ENCODE peak calls at places on chromosome 10, in ten cellular contexts. K, M, E, X, G, U, V, H, B and R are unnamed samples.

GRCh38 chr10:96747734-96748550 is 27.6 kb upstream of the PIK3AP1 start:
- DNase-seq in K (no peak), M (no peak), E (no peak), X (no peak), G (no peak), U (no peak), V (no peak), H (no peak), B (no peak), R (no peak)

GRCh38 chr10:69101451-69102095 is 13.7 kb downstream of the SRGN start:
- DNase-seq in K (no peak), M (no peak), E (no peak), X (no peak), G (no peak), U (peak; percentile 38), V (no peak), H (no peak), B (no peak), R (no peak)

GRCh38 chr10:24465899-24466615 is 257.1 kb downstream of the KIAA1217 start:
- DNase-seq in K (peak; percentile 70), M (no peak), E (peak; percentile 59), X (peak; percentile 79), G (peak; percentile 80), U (peak; percentile 96), V (no peak), H (no peak), B (no peak), R (peak; percentile 34)

GRCh38 chr10:111004016-111004415 is 72.8 kb upstream of the ADRA2A start:
- DNase-seq in K (no peak), M (no peak), E (no peak), X (no peak), G (no peak), U (no peak), V (no peak), H (no peak), B (no peak), R (no peak)

GRCh38 chr10:119344381-119344780 is 137.0 kb downstream of the GRK5 start:
- DNase-seq in K (no peak), M (no peak), E (no peak), X (no peak), G (no peak), U (no peak), V (no peak), H (no peak), B (no peak), R (no peak)

GRCh38 chr10:111148025-111148424 is 71.2 kb downstream of the ADRA2A start:
- DNase-seq in K (no peak), M (no peak), E (no peak), X (no peak), G (no peak), U (no peak), V (no peak), H (no peak), B (no peak), R (no peak)

GRCh38 chr10:11919271-11919670 is 96.1 kb downstream of the PROSER2 start:
- DNase-seq in K (no peak), M (no peak), E (no peak), X (no peak), G (no peak), U (no peak), V (no peak), H (no peak), B (no peak), R (no peak)

GRCh38 chr10:45386657-45387056 is 12.6 kb downstream of the ALOX5 start:
- DNase-seq in K (no peak), M (no peak), E (no peak), X (no peak), G (no peak), U (no peak), V (no peak), H (no peak), B (no peak), R (no peak)

GRCh38 chr10:112519129-112519761 is 72.2 kb downstream of the VTI1A start:
- DNase-seq in K (no peak), M (no peak), E (peak; percentile 36), X (no peak), G (no peak), U (no peak), V (no peak), H (no peak), B (no peak), R (no peak)

GRCh38 chr10:34994565-34995142 is 95.5 kb downstream of the CUL2 start:
- DNase-seq in K (peak; percentile 55), M (no peak), E (peak; percentile 40), X (peak; percentile 37), G (no peak), U (peak; percentile 76), V (peak; percentile 48), H (no peak), B (peak; percentile 17), R (peak; percentile 63)

GRCh38 chr10:21402606-21403083 is 122.8 kb downstream of the SKIDA1 start:
- DNase-seq in K (no peak), M (no peak), E (no peak), X (no peak), G (no peak), U (peak; percentile 49), V (no peak), H (no peak), B (peak; percentile 28), R (no peak)

GRCh38 chr10:11896549-11897200 is 73.5 kb downstream of the PROSER2 start:
- DNase-seq in K (no peak), M (no peak), E (no peak), X (no peak), G (no peak), U (no peak), V (no peak), H (no peak), B (no peak), R (no peak)

GRCh38 chr10:60230892-60231291 is 158.8 kb downstream of the ANK3 start:
- DNase-seq in K (no peak), M (no peak), E (no peak), X (no peak), G (no peak), U (peak; percentile 43), V (no peak), H (no peak), B (no peak), R (no peak)

GRCh38 chr10:35470535-35470934 is 134.2 kb downstream of the CCNY start:
- DNase-seq in K (no peak), M (peak; percentile 41), E (no peak), X (no peak), G (no peak), U (no peak), V (no peak), H (no peak), B (no peak), R (no peak)

GRCh38 chr10:5493698-5494097 is 5.7 kb downstream of the CALML5 start:
- DNase-seq in K (no peak), M (no peak), E (no peak), X (no peak), G (no peak), U (no peak), V (no peak), H (no peak), B (no peak), R (no peak)

GRCh38 chr10:17456032-17456548 is 1.7 kb upstream of the ST8SIA6 start:
- DNase-seq in K (no peak), M (no peak), E (no peak), X (no peak), G (no peak), U (no peak), V (no peak), H (no peak), B (no peak), R (no peak)

GRCh38 chr10:17464545-17464944 is 10.2 kb upstream of the ST8SIA6 start:
- DNase-seq in K (no peak), M (no peak), E (no peak), X (no peak), G (no peak), U (no peak), V (no peak), H (no peak), B (no peak), R (no peak)

GRCh38 chr10:17465328-17466125 is 11.1 kb upstream of the ST8SIA6 start:
- DNase-seq in K (no peak), M (no peak), E (no peak), X (no peak), G (no peak), U (no peak), V (no peak), H (no peak), B (no peak), R (no peak)

GRCh38 chr10:17457083-17457482 is 2.7 kb upstream of the ST8SIA6 start:
- DNase-seq in K (no peak), M (no peak), E (no peak), X (no peak), G (no peak), U (no peak), V (no peak), H (no peak), B (no peak), R (no peak)

GRCh38 chr10:17460732-17461131 is 6.3 kb upstream of the ST8SIA6 start:
- DNase-seq in K (no peak), M (no peak), E (no peak), X (no peak), G (no peak), U (no peak), V (no peak), H (no peak), B (no peak), R (no peak)
- H3K27ac ChIP-seq in K (no peak overlapping the region), M (no peak overlapping the region), E (no peak overlapping the region), X (no peak overlapping the region), G (no peak overlapping the region), U (no peak overlapping the region), V (no peak overlapping the region), H (no peak overlapping the region), B (no peak overlapping the region), R (no peak overlapping the region)

GRCh38 chr10:33947563-33947962 is 613.1 kb upstream of the NRP1 start:
- DNase-seq in K (no peak), M (no peak), E (no peak), X (no peak), G (no peak), U (no peak), V (no peak), H (no peak), B (no peak), R (no peak)
- TF ChIP-seq CTCF in K (no peak), M (no peak), E (no peak), X (no peak), G (no peak), U (no peak), V (no peak), H (no peak), B (no peak), R (no peak)

GRCh38 chr10:126663328-126663727 is 7.2 kb downstream of the C10orf90 start:
- DNase-seq in K (no peak), M (peak; percentile 59), E (no peak), X (no peak), G (no peak), U (no peak), V (no peak), H (peak; percentile 54), B (peak; percentile 43), R (peak; percentile 23)
- H3K27ac ChIP-seq in K (no peak overlapping the region), M (peak overlapping the region; percentile 44), E (peak overlapping the region; percentile 40), X (no peak overlapping the region), G (no peak overlapping the region), U (no peak overlapping the region), V (no peak overlapping the region), H (peak overlapping the region; percentile 73), B (peak overlapping the region; percentile 26), R (no peak overlapping the region)

DNA sequence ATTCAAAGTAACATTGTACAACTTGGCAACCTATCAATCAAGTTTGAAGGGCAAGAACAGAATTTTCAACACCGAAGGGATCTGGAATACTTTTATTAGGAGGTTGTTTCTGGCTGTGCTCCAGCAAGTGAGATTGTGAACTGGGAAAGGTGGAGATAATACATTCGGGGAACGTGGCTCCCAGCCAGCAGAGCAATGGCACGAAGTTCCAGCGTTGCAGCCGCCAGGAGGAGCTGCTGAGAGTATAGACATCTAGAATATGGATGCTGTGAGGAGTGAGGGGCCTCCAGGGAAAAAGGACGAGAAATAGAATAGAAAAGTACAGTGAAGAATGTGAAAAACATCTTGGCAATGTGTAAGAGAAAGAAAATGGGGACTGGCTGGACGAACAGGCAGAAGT is 69.5 kb downstream of the TCERG1L start:
- DNase-seq in K (peak; percentile 36), M (no peak), E (no peak), X (no peak), G (no peak), U (no peak), V (peak; percentile 45), H (no peak), B (peak; percentile 10), R (peak; percentile 74)
- TF ChIP-seq CTCF in K (no peak), M (peak; percentile 20), E (no peak), X (no peak), G (peak; percentile 81), U (no peak), V (no peak), H (peak; percentile 38), B (peak; percentile 43), R (no peak)